ENCODE peak calls at places on chromosomes 16 and 17, in seven cellular contexts. One of them, this sample, is unnamed.

GRCh38 chr16:82761236-82761635 is 134.5 kb downstream of the CDH13 start:
- DNase-seq in GM10248: no peak
- DNase-seq in GM23338: no peak
- DNase-seq in GM06990: no peak
- DNase-seq in A549: no peak
- DNase-seq in neural progenitor cell: no peak
- DNase-seq in nephron progenitor cell: no peak
- DNase-seq in this sample: no peak

GRCh38 chr17:64393000-64393402 is 2.3 kb upstream of the PECAM1 start:
- DNase-seq in A549: no peak
- DNase-seq in GM23338: no peak
- DNase-seq in neural progenitor cell: no peak
- DNase-seq in GM06990: no peak
- DNase-seq in nephron progenitor cell: no peak
- DNase-seq in GM10248: no peak
- DNase-seq in this sample: no peak

GRCh38 chr17:47719411-47720152 is 13.5 kb upstream of the TBX21 start:
- DNase-seq in neural progenitor cell: no peak
- DNase-seq in GM23338: no peak
- DNase-seq in nephron progenitor cell: no peak
- DNase-seq in A549: no peak
- DNase-seq in GM10248: peak; percentile 57
- DNase-seq in GM06990: peak; percentile 63
- DNase-seq in this sample: no peak

GRCh38 chr16:56625140-56625942 is at the start of gene MT1E:
- DNase-seq in A549: no peak
- DNase-seq in nephron progenitor cell: peak; percentile 46
- DNase-seq in neural progenitor cell: peak; percentile 71
- DNase-seq in GM23338: peak; percentile 81
- DNase-seq in GM06990: no peak
- DNase-seq in GM10248: no peak
- DNase-seq in this sample: no peak

GRCh38 chr16:2280461-2280860 is 12.5 kb upstream of the RNPS1 start:
- DNase-seq in A549: no peak
- DNase-seq in GM10248: no peak
- DNase-seq in neural progenitor cell: no peak
- DNase-seq in nephron progenitor cell: no peak
- DNase-seq in GM06990: no peak
- DNase-seq in GM23338: no peak
- DNase-seq in this sample: no peak

GRCh38 chr16:30065943-30066881 is 652 bp downstream of the ALDOA start:
- DNase-seq in neural progenitor cell: peak; percentile 58
- DNase-seq in GM23338: peak; percentile 54
- DNase-seq in GM10248: no peak
- DNase-seq in GM06990: no peak
- DNase-seq in nephron progenitor cell: no peak
- DNase-seq in A549: no peak
- DNase-seq in this sample: no peak

GRCh38 chr17:42016411-42016831 is 818 bp downstream of the DNAJC7 start:
- DNase-seq in GM06990: no peak
- DNase-seq in A549: no peak
- DNase-seq in neural progenitor cell: peak; percentile 17
- DNase-seq in GM23338: no peak
- DNase-seq in GM10248: no peak
- DNase-seq in nephron progenitor cell: no peak
- DNase-seq in this sample: peak; percentile 10

GRCh38 chr17:34351041-34351575 is 5.2 kb upstream of the CCL13 start:
- DNase-seq in nephron progenitor cell: no peak
- DNase-seq in GM10248: no peak
- DNase-seq in neural progenitor cell: no peak
- DNase-seq in GM23338: no peak
- DNase-seq in GM06990: no peak
- DNase-seq in A549: no peak
- DNase-seq in this sample: no peak

GRCh38 chr17:48491527-48492273 is 39.1 kb downstream of the HOXB1 start:
- DNase-seq in GM06990: no peak
- DNase-seq in neural progenitor cell: no peak
- DNase-seq in A549: no peak
- DNase-seq in nephron progenitor cell: no peak
- DNase-seq in GM23338: no peak
- DNase-seq in GM10248: peak; percentile 26
- DNase-seq in this sample: peak; percentile 39

GRCh38 chr17:81573794-81574642 is 21.9 kb upstream of the FAAP100 start:
- DNase-seq in GM10248: no peak
- DNase-seq in neural progenitor cell: no peak
- DNase-seq in GM06990: no peak
- DNase-seq in GM23338: no peak
- DNase-seq in nephron progenitor cell: peak; percentile 28
- DNase-seq in A549: no peak
- DNase-seq in this sample: no peak

GRCh38 chr16:51637744-51638100 is 486.7 kb upstream of the SALL1 start:
- DNase-seq in A549: no peak
- DNase-seq in neural progenitor cell: peak; percentile 52
- DNase-seq in nephron progenitor cell: no peak
- DNase-seq in GM23338: no peak
- DNase-seq in GM10248: no peak
- DNase-seq in GM06990: no peak
- DNase-seq in this sample: no peak

GRCh38 chr17:60231234-60231633 is 81.5 kb downstream of the CA4 start:
- DNase-seq in A549: peak; percentile 41
- DNase-seq in neural progenitor cell: peak; percentile 4
- DNase-seq in GM10248: peak; percentile 29
- DNase-seq in GM23338: peak; percentile 30
- DNase-seq in GM06990: no peak
- DNase-seq in nephron progenitor cell: no peak
- DNase-seq in this sample: peak; percentile 6

GRCh38 chr16:71337631-71338030 is 20.9 kb upstream of the CALB2 start:
- DNase-seq in neural progenitor cell: no peak
- DNase-seq in GM23338: no peak
- DNase-seq in nephron progenitor cell: no peak
- DNase-seq in A549: no peak
- DNase-seq in GM06990: no peak
- DNase-seq in GM10248: no peak
- DNase-seq in this sample: no peak

GRCh38 chr16:48829911-48830310 is 219.9 kb upstream of the N4BP1 start:
- DNase-seq in GM10248: no peak
- DNase-seq in GM23338: no peak
- DNase-seq in GM06990: no peak
- DNase-seq in A549: no peak
- DNase-seq in neural progenitor cell: no peak
- DNase-seq in nephron progenitor cell: no peak
- DNase-seq in this sample: no peak

GRCh38 chr17:50909765-50910661 is 43.9 kb upstream of the TOB1 start:
- DNase-seq in A549: no peak
- DNase-seq in GM10248: no peak
- DNase-seq in neural progenitor cell: no peak
- DNase-seq in GM06990: no peak
- DNase-seq in GM23338: no peak
- DNase-seq in nephron progenitor cell: no peak
- DNase-seq in this sample: no peak

GRCh38 chr17:2545393-2545792 is 33.7 kb upstream of the METTL16 start:
- DNase-seq in GM23338: no peak
- DNase-seq in GM06990: no peak
- DNase-seq in neural progenitor cell: no peak
- DNase-seq in GM10248: no peak
- DNase-seq in nephron progenitor cell: no peak
- DNase-seq in A549: no peak
- DNase-seq in this sample: no peak

GRCh38 chr17:13030459-13031305 is 12.9 kb upstream of the ELAC2 start:
- DNase-seq in GM10248: peak; percentile 42
- DNase-seq in GM06990: no peak
- DNase-seq in GM23338: peak; percentile 74
- DNase-seq in nephron progenitor cell: peak; percentile 59
- DNase-seq in A549: peak; percentile 49
- DNase-seq in neural progenitor cell: peak; percentile 63
- DNase-seq in this sample: peak; percentile 52

GRCh38 chr16:78748471-78748929 is 649.0 kb downstream of the WWOX start:
- DNase-seq in nephron progenitor cell: no peak
- DNase-seq in A549: no peak
- DNase-seq in GM23338: no peak
- DNase-seq in GM06990: no peak
- DNase-seq in GM10248: no peak
- DNase-seq in neural progenitor cell: no peak
- DNase-seq in this sample: no peak

GRCh38 chr17:75877752-75878173 is 618 bp downstream of the TRIM47 start:
- DNase-seq in GM06990: peak; percentile 81
- DNase-seq in neural progenitor cell: peak; percentile 93
- DNase-seq in A549: no peak
- DNase-seq in nephron progenitor cell: peak; percentile 79
- DNase-seq in GM23338: peak; percentile 91
- DNase-seq in GM10248: peak; percentile 73
- DNase-seq in this sample: peak; percentile 85

GRCh38 chr17:34739386-34739785 is 160.0 kb downstream of the TMEM132E start:
- DNase-seq in neural progenitor cell: no peak
- DNase-seq in A549: no peak
- DNase-seq in GM23338: no peak
- DNase-seq in GM10248: no peak
- DNase-seq in GM06990: no peak
- DNase-seq in nephron progenitor cell: no peak
- DNase-seq in this sample: no peak

GRCh38 chr16:66635406-66635805 is 30.9 kb downstream of the CMTM3 start:
- DNase-seq in GM06990: no peak
- DNase-seq in neural progenitor cell: no peak
- DNase-seq in nephron progenitor cell: no peak
- DNase-seq in A549: no peak
- DNase-seq in GM23338: no peak
- DNase-seq in GM10248: no peak
- DNase-seq in this sample: no peak

DNA sequence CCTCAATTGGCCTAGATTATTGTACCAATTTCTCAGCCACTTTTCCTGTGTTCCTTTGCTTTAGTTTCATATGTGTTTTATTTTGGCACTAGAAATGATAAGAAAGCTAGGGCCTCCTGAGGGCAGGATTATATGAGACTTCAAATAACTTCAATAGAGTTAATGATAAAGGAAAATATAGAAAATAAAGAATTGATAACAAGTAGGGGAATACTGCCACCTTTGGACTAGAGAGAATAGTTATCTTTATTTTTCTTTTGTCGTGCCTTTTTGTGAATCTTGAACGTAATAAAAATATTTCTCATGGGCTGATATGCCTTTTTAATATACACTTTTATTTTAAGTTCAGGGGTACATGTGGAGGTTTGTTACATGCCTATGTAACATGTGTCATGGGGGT is 29.3 kb upstream of the RBL2 start:
- DNase-seq in neural progenitor cell: no peak
- DNase-seq in nephron progenitor cell: no peak
- DNase-seq in GM10248: no peak
- DNase-seq in GM06990: no peak
- DNase-seq in GM23338: no peak
- DNase-seq in A549: no peak
- DNase-seq in this sample: no peak
- TF ChIP-seq CTCF in neural progenitor cell: peak; percentile 7
- TF ChIP-seq CTCF in nephron progenitor cell: no peak
- TF ChIP-seq CTCF in GM10248: no peak
- TF ChIP-seq CTCF in GM06990: no peak
- TF ChIP-seq CTCF in GM23338: no peak
- TF ChIP-seq CTCF in A549: peak; percentile 33
- TF ChIP-seq CTCF in this sample: no peak

GRCh38 chr16:17159616-17160015 is 311.1 kb downstream of the XYLT1 start:
- DNase-seq in nephron progenitor cell: no peak
- DNase-seq in GM23338: peak; percentile 48
- DNase-seq in GM06990: no peak
- DNase-seq in GM10248: no peak
- DNase-seq in neural progenitor cell: peak; percentile 45
- DNase-seq in A549: no peak
- DNase-seq in this sample: no peak
- TF ChIP-seq CTCF in nephron progenitor cell: no peak
- TF ChIP-seq CTCF in GM23338: no peak
- TF ChIP-seq CTCF in GM06990: no peak
- TF ChIP-seq CTCF in GM10248: no peak
- TF ChIP-seq CTCF in neural progenitor cell: no peak
- TF ChIP-seq CTCF in A549: no peak
- TF ChIP-seq CTCF in this sample: no peak

GRCh38 chr17:66191607-66192377 is at the start of gene CEP112:
- DNase-seq in A549: peak; percentile 86
- DNase-seq in GM06990: peak; percentile 87
- DNase-seq in GM10248: peak; percentile 79
- DNase-seq in nephron progenitor cell: peak; percentile 99
- DNase-seq in neural progenitor cell: peak; percentile 98
- DNase-seq in GM23338: peak; percentile 96
- DNase-seq in this sample: peak; percentile 86
- TF ChIP-seq CTCF in A549: no peak
- TF ChIP-seq CTCF in GM06990: no peak
- TF ChIP-seq CTCF in GM10248: no peak
- TF ChIP-seq CTCF in nephron progenitor cell: no peak
- TF ChIP-seq CTCF in neural progenitor cell: no peak
- TF ChIP-seq CTCF in GM23338: no peak
- TF ChIP-seq CTCF in this sample: no peak

GRCh38 chr17:45291170-45291805 is 25.5 kb downstream of the MAP3K14 start:
- DNase-seq in GM06990: no peak
- DNase-seq in GM23338: no peak
- DNase-seq in GM10248: no peak
- DNase-seq in A549: no peak
- DNase-seq in neural progenitor cell: no peak
- DNase-seq in nephron progenitor cell: no peak
- DNase-seq in this sample: no peak

GRCh38 chr17:45294506-45294905 is 22.3 kb downstream of the MAP3K14 start:
- DNase-seq in A549: no peak
- DNase-seq in nephron progenitor cell: no peak
- DNase-seq in neural progenitor cell: no peak
- DNase-seq in GM10248: no peak
- DNase-seq in GM06990: no peak
- DNase-seq in GM23338: no peak
- DNase-seq in this sample: no peak

GRCh38 chr17:45296003-45296832 is 20.6 kb downstream of the MAP3K14 start:
- DNase-seq in GM06990: peak; percentile 74
- DNase-seq in nephron progenitor cell: no peak
- DNase-seq in neural progenitor cell: no peak
- DNase-seq in GM23338: no peak
- DNase-seq in A549: no peak
- DNase-seq in GM10248: no peak
- DNase-seq in this sample: peak; percentile 55

GRCh38 chr17:45292696-45293412 is 24.0 kb downstream of the MAP3K14 start:
- DNase-seq in nephron progenitor cell: no peak
- DNase-seq in GM06990: no peak
- DNase-seq in GM10248: no peak
- DNase-seq in A549: no peak
- DNase-seq in GM23338: no peak
- DNase-seq in neural progenitor cell: no peak
- DNase-seq in this sample: no peak

DNA sequence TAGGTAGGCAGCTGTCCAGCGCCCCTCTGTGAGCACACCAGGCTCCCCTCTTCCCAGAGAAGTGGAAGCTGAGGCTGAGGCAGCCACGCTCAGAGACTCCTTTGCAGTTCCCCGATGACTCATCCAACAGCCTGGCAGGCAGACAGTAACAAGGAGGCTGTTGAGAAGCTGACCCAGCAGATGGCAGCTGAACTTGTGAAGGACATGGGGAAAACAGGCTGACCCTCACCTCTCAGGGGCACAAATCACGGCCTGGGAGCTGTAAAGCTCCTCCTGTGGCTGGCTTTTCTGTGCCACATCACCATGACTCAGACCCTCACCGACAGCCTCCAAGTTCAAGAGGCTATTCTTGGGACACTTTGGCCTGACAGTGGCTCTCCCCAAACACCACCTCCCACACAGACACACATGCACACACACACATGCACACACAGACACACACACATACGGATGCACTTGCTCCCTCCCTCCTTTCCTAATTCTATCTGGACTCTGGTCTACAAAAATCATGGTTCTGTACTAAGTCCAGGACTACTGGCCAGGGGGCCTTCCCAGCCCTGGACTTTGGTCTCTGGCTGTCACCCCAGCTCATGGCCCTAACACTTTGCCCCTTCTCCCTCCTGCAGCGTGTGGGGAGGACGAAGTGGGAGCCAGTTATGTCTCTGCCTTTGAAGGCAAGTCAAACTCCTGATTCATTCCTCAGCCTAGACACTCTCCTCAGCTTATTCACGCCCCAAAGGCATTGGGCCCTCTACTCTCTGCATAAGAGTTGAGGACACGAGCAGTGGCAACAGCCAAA is 23.2 kb downstream of the MAP3K14 start:
- DNase-seq in GM23338: no peak
- DNase-seq in GM06990: no peak
- DNase-seq in GM10248: no peak
- DNase-seq in A549: peak; percentile 93
- DNase-seq in neural progenitor cell: no peak
- DNase-seq in nephron progenitor cell: peak; percentile 30
- DNase-seq in this sample: no peak
- TF ChIP-seq CTCF in GM23338: no peak
- TF ChIP-seq CTCF in GM06990: peak; percentile 7
- TF ChIP-seq CTCF in GM10248: no peak
- TF ChIP-seq CTCF in A549: peak; percentile 34
- TF ChIP-seq CTCF in neural progenitor cell: no peak
- TF ChIP-seq CTCF in nephron progenitor cell: no peak
- TF ChIP-seq CTCF in this sample: no peak